ENCODE peak calls at places on chromosome 15, in eight cellular contexts. H is activated T-cell treated with anti-CD3 and anti-CD28 coated beads for 1 hour; V is ovary; R is iPS-NIHi11; K is HFFc6; A is ureter; B is GOT3; U is stimulated activated naive B cell treated with anti-CD40 and anti-IgM and Interleukin-4, amounts not matched to agents 10 μg/mL and 1 μg/mL and 100 μg/mL, for 72 hours. G is an unnamed sample.

GRCh38 chr15:59380902-59381610 is 8.4 kb upstream of the MYO1E start:
- DNase-seq in V (no peak), A (no peak), R (no peak), U (no peak), K (no peak), B (no peak), H (no peak), G (no peak)

GRCh38 chr15:91469627-91470567 is 369.8 kb downstream of the SV2B start:
- DNase-seq in V (no peak), U (no peak), B (no peak), K (no peak), H (peak; percentile 54), R (no peak), A (no peak), G (no peak)

GRCh38 chr15:100926258-100926657 is 7.1 kb downstream of the LRRK1 start:
- DNase-seq in R (peak; percentile 55), H (no peak), A (no peak), V (peak; percentile 13), U (no peak), B (no peak), K (no peak), G (no peak)

GRCh38 chr15:71508081-71508682 is 302.2 kb upstream of the NR2E3 start:
- DNase-seq in K (no peak), V (no peak), B (no peak), H (no peak), A (no peak), U (no peak), R (no peak), G (no peak)

GRCh38 chr15:57031605-57032004 is 113.2 kb downstream of the TCF12 start:
- DNase-seq in V (peak; percentile 37), U (no peak), R (peak; percentile 38), K (no peak), B (no peak), H (no peak), A (no peak), G (no peak)

GRCh38 chr15:47983533-47983932 is 137.3 kb upstream of the SLC24A5 start:
- DNase-seq in K (no peak), V (no peak), R (no peak), A (no peak), B (no peak), H (no peak), U (no peak), G (no peak)

GRCh38 chr15:58518626-58519025 is 86.8 kb downstream of the LIPC start:
- DNase-seq in B (no peak), K (no peak), V (no peak), R (no peak), H (no peak), A (no peak), U (no peak), G (no peak)

GRCh38 chr15:94029495-94029894 is 201.9 kb upstream of the MCTP2 start:
- DNase-seq in K (peak; percentile 93), R (no peak), H (no peak), A (no peak), U (no peak), V (no peak), B (no peak), G (peak; percentile 11)

GRCh38 chr15:44706946-44707636 is 4.0 kb downstream of the PATL2 start:
- DNase-seq in K (no peak), R (no peak), V (no peak), B (no peak), U (no peak), H (no peak), A (peak; percentile 67), G (no peak)

GRCh38 chr15:35078221-35078915 is 6.7 kb downstream of the NANOGP8 start:
- DNase-seq in R (peak; percentile 81), K (peak; percentile 36), V (peak; percentile 57), B (no peak), A (no peak), H (peak; percentile 12), U (no peak), G (peak; percentile 8)

GRCh38 chr15:69319384-69320375 is 21.0 kb downstream of the PAQR5 start:
- DNase-seq in B (no peak), R (no peak), K (no peak), V (no peak), U (no peak), H (no peak), A (no peak), G (no peak)

GRCh38 chr15:97959738-97960363 is 652 bp upstream of the ARRDC4 start:
- DNase-seq in K (no peak), V (no peak), H (no peak), A (no peak), R (no peak), B (no peak), U (no peak), G (no peak)

GRCh38 chr15:80179025-80179759 is 26.4 kb downstream of the FAH start:
- DNase-seq in A (no peak), H (no peak), V (no peak), B (no peak), U (no peak), R (no peak), K (peak; percentile 91), G (peak; percentile 93)

GRCh38 chr15:69713726-69714559 is 261.3 kb downstream of the RPLP1 start:
- DNase-seq in U (peak; percentile 46), H (peak; percentile 40), R (no peak), K (no peak), V (no peak), A (no peak), B (no peak), G (no peak)

GRCh38 chr15:60957111-60957510 is 272.0 kb downstream of the RORA start:
- DNase-seq in B (no peak), R (no peak), U (no peak), A (no peak), V (no peak), K (no peak), H (no peak), G (no peak)

GRCh38 chr15:100665570-100665969 is 63.2 kb downstream of the ASB7 start:
- DNase-seq in H (no peak), U (no peak), K (no peak), A (no peak), B (no peak), R (no peak), V (no peak), G (no peak)

GRCh38 chr15:65791335-65792129 is 561 bp downstream of the DENND4A start:
- DNase-seq in B (no peak), U (no peak), R (peak; percentile 59), A (peak; percentile 65), V (peak; percentile 88), H (peak; percentile 24), K (peak; percentile 9), G (peak; percentile 64)

GRCh38 chr15:92949604-92950249 is 49.6 kb downstream of the CHD2 start:
- DNase-seq in A (no peak), V (no peak), K (no peak), B (no peak), U (no peak), R (no peak), H (no peak), G (no peak)

GRCh38 chr15:66838671-66839239 is 136.7 kb downstream of the SMAD6 start:
- DNase-seq in U (no peak), A (no peak), V (no peak), K (peak; percentile 54), H (no peak), B (no peak), R (peak; percentile 45), G (no peak)

GRCh38 chr15:31032959-31033358 is 41.5 kb upstream of the MTMR10 start:
- DNase-seq in K (peak; percentile 56), U (no peak), R (no peak), H (no peak), A (no peak), B (no peak), V (no peak), G (peak; percentile 32)

GRCh38 chr15:75430259-75430658 is 21.2 kb downstream of the SIN3A start:
- DNase-seq in B (no peak), R (no peak), U (no peak), K (no peak), A (no peak), H (no peak), V (no peak), G (no peak)

GRCh38 chr15:84082739-84083138 is 152.8 kb upstream of the GOLGA6L4 start:
- DNase-seq in U (no peak), B (no peak), A (no peak), K (no peak), V (no peak), R (peak; percentile 12), H (no peak), G (peak; percentile 39)

GRCh38 chr15:60551781-60552161 is 72.8 kb upstream of the ICE2 start:
- DNase-seq in H (no peak), V (no peak), K (no peak), B (no peak), R (no peak), U (no peak), A (no peak), G (no peak)

GRCh38 chr15:48031973-48032372 is 88.8 kb upstream of the SLC24A5 start:
- DNase-seq in R (no peak), H (no peak), A (no peak), V (no peak), B (no peak), U (no peak), K (no peak), G (no peak)